ENCODE peak calls at places on chromosome 4, in four cellular contexts. S is EH, M is amygdala, X is hepatocyte. Q is an unnamed sample.

GRCh38 chr4:13432453-13432852 is 51.7 kb downstream of the RAB28 start:
- DNase-seq in S (peak; percentile 24), X (no peak), M (no peak), Q (no peak)

GRCh38 chr4:89277412-89277811 is 30.2 kb downstream of the GPRIN3 start:
- DNase-seq in X (no peak), S (peak; percentile 7), M (no peak), Q (no peak)

GRCh38 chr4:64105903-64106302 is 303.3 kb downstream of the TECRL start:
- DNase-seq in M (no peak), S (no peak), X (no peak), Q (no peak)

GRCh38 chr4:140330311-140330900 is 43.0 kb upstream of the SCOC start:
- DNase-seq in M (no peak), X (peak; percentile 46), S (peak; percentile 46), Q (peak; percentile 4)

GRCh38 chr4:185238261-185238681 is 28.9 kb downstream of the SNX25 start:
- DNase-seq in X (no peak), M (no peak), S (peak; percentile 79), Q (no peak)

GRCh38 chr4:150033109-150033508 is 45.1 kb upstream of the DCLK2 start:
- DNase-seq in M (no peak), X (no peak), S (peak; percentile 59), Q (no peak)

GRCh38 chr4:150572704-150573504 is 9.0 kb upstream of the MAB21L2 start:
- DNase-seq in S (no peak), X (no peak), M (no peak), Q (no peak)

GRCh38 chr4:36241771-36242170 is 2.5 kb downstream of the ARAP2 start:
- DNase-seq in M (no peak), S (no peak), X (no peak), Q (no peak)

GRCh38 chr4:8410641-8411271 is 29.8 kb downstream of the ACOX3 start:
- DNase-seq in X (peak; percentile 80), S (peak; percentile 72), M (no peak), Q (peak; percentile 37)

GRCh38 chr4:110850461-110851447 is 227.9 kb upstream of the PITX2 start:
- DNase-seq in S (no peak), M (no peak), X (peak; percentile 19), Q (no peak)

GRCh38 chr4:74032064-74032463 is 6.4 kb downstream of the CXCL3 start:
- DNase-seq in S (peak; percentile 38), X (no peak), M (no peak), Q (no peak)

GRCh38 chr4:9979101-9979815 is 42.0 kb downstream of the SLC2A9 start:
- DNase-seq in X (no peak), M (no peak), S (no peak), Q (no peak)

GRCh38 chr4:177455591-177455990 is 13.4 kb upstream of the AGA start:
- DNase-seq in X (peak; percentile 66), S (peak; percentile 71), M (no peak), Q (no peak)

GRCh38 chr4:83569967-83570366 is 34.1 kb downstream of the GPAT3 start:
- DNase-seq in S (no peak), M (no peak), X (no peak), Q (no peak)

GRCh38 chr4:143337600-143338287 is 1.1 kb downstream of the GAB1 start:
- DNase-seq in S (peak; percentile 70), X (peak; percentile 78), M (peak; percentile 8), Q (no peak)

GRCh38 chr4:92969650-92970370 is 666.0 kb downstream of the GRID2 start:
- DNase-seq in X (peak; percentile 32), S (peak; percentile 71), M (no peak), Q (no peak)

GRCh38 chr4:35250771-35251170 is 993.5 kb downstream of the ARAP2 start:
- DNase-seq in S (no peak), X (no peak), M (no peak), Q (no peak)

GRCh38 chr4:16669036-16669435 is 229.4 kb downstream of the LDB2 start:
- DNase-seq in S (peak; percentile 36), X (no peak), M (no peak), Q (no peak)

GRCh38 chr4:81472249-81473085 is 760 bp upstream of the RASGEF1B start:
- DNase-seq in S (peak; percentile 11), M (peak; percentile 61), X (peak; percentile 69), Q (peak; percentile 63)

GRCh38 chr4:55363618-55364420 is 17.8 kb downstream of the SRD5A3 start:
- DNase-seq in S (no peak), M (no peak), X (no peak), Q (no peak)

GRCh38 chr4:169611157-169611556 is 1.2 kb downstream of the NEK1 start:
- DNase-seq in X (no peak), S (peak; percentile 19), M (no peak), Q (no peak)

Q was measured in NCI-H1694 treated with DMSO at 0.1 percent for 48 hours.